ENCODE peak calls at places on chromosomes 5 and 9, in five cellular contexts. One of them, this sample, is unnamed.

GRCh38 chr5:141875795-141876627 is 2.2 kb downstream of the PCDH1 start:
- DNase-seq in central memory CD4-positive, alpha-beta T cell: no peak
- DNase-seq in HCT116: no peak
- DNase-seq in right atrium auricular region: no peak
- DNase-seq in fibroblast of the aortic adventitia: no peak
- DNase-seq in this sample: no peak

GRCh38 chr5:152372875-152373274 is 32.2 kb downstream of the NMUR2 start:
- DNase-seq in central memory CD4-positive, alpha-beta T cell: no peak
- DNase-seq in HCT116: no peak
- DNase-seq in right atrium auricular region: no peak
- DNase-seq in fibroblast of the aortic adventitia: no peak
- DNase-seq in this sample: no peak

GRCh38 chr9:126520453-126520852 is 93.3 kb upstream of the LMX1B start:
- DNase-seq in central memory CD4-positive, alpha-beta T cell: no peak
- DNase-seq in HCT116: no peak
- DNase-seq in right atrium auricular region: no peak
- DNase-seq in fibroblast of the aortic adventitia: no peak
- DNase-seq in this sample: no peak

GRCh38 chr9:38355115-38355514 is 37.4 kb upstream of the ALDH1B1 start:
- DNase-seq in central memory CD4-positive, alpha-beta T cell: no peak
- DNase-seq in HCT116: no peak
- DNase-seq in right atrium auricular region: no peak
- DNase-seq in fibroblast of the aortic adventitia: no peak
- DNase-seq in this sample: no peak

GRCh38 chr5:154519375-154519774 is 41.3 kb upstream of the HAND1 start:
- DNase-seq in central memory CD4-positive, alpha-beta T cell: no peak
- DNase-seq in HCT116: no peak
- DNase-seq in right atrium auricular region: no peak
- DNase-seq in fibroblast of the aortic adventitia: peak; percentile 39
- DNase-seq in this sample: no peak

GRCh38 chr5:142697356-142697807 is 11.5 kb upstream of the FGF1 start:
- DNase-seq in central memory CD4-positive, alpha-beta T cell: no peak
- DNase-seq in HCT116: no peak
- DNase-seq in right atrium auricular region: peak; percentile 81
- DNase-seq in fibroblast of the aortic adventitia: peak; percentile 70
- DNase-seq in this sample: no peak

GRCh38 chr5:123708074-123708806 is 196.3 kb downstream of the CSNK1G3 start:
- DNase-seq in central memory CD4-positive, alpha-beta T cell: no peak
- DNase-seq in HCT116: no peak
- DNase-seq in right atrium auricular region: no peak
- DNase-seq in fibroblast of the aortic adventitia: peak; percentile 90
- DNase-seq in this sample: no peak

GRCh38 chr9:76655121-76655531 is 109.1 kb upstream of the PCA3 start:
- DNase-seq in central memory CD4-positive, alpha-beta T cell: no peak
- DNase-seq in HCT116: no peak
- DNase-seq in right atrium auricular region: no peak
- DNase-seq in fibroblast of the aortic adventitia: no peak
- DNase-seq in this sample: peak; percentile 49

GRCh38 chr9:37675661-37676060 is 24.9 kb downstream of the FRMPD1 start:
- DNase-seq in central memory CD4-positive, alpha-beta T cell: no peak
- DNase-seq in HCT116: no peak
- DNase-seq in right atrium auricular region: no peak
- DNase-seq in fibroblast of the aortic adventitia: no peak
- DNase-seq in this sample: no peak

GRCh38 chr9:23842531-23843129 is 16.6 kb upstream of the ELAVL2 start:
- DNase-seq in central memory CD4-positive, alpha-beta T cell: no peak
- DNase-seq in HCT116: no peak
- DNase-seq in right atrium auricular region: no peak
- DNase-seq in fibroblast of the aortic adventitia: no peak
- DNase-seq in this sample: no peak

GRCh38 chr5:150534811-150535210 is 26.9 kb downstream of the NDST1 start:
- DNase-seq in central memory CD4-positive, alpha-beta T cell: no peak
- DNase-seq in HCT116: no peak
- DNase-seq in right atrium auricular region: no peak
- DNase-seq in fibroblast of the aortic adventitia: no peak
- DNase-seq in this sample: no peak

GRCh38 chr5:88813805-88814584 is 69.0 kb downstream of the MEF2C start:
- DNase-seq in central memory CD4-positive, alpha-beta T cell: no peak
- DNase-seq in HCT116: no peak
- DNase-seq in right atrium auricular region: no peak
- DNase-seq in fibroblast of the aortic adventitia: no peak
- DNase-seq in this sample: no peak

GRCh38 chr9:37760416-37761165 is 7.0 kb downstream of the TRMT10B start:
- DNase-seq in central memory CD4-positive, alpha-beta T cell: no peak
- DNase-seq in HCT116: no peak
- DNase-seq in right atrium auricular region: no peak
- DNase-seq in fibroblast of the aortic adventitia: peak; percentile 40
- DNase-seq in this sample: no peak

GRCh38 chr9:13268469-13268868 is 11.0 kb downstream of the MPDZ start:
- DNase-seq in central memory CD4-positive, alpha-beta T cell: no peak
- DNase-seq in HCT116: no peak
- DNase-seq in right atrium auricular region: no peak
- DNase-seq in fibroblast of the aortic adventitia: peak; percentile 68
- DNase-seq in this sample: no peak

GRCh38 chr9:101098392-101098791 is 69.9 kb downstream of the PLPPR1 start:
- DNase-seq in central memory CD4-positive, alpha-beta T cell: no peak
- DNase-seq in HCT116: no peak
- DNase-seq in right atrium auricular region: no peak
- DNase-seq in fibroblast of the aortic adventitia: no peak
- DNase-seq in this sample: no peak